ENCODE peak calls at places on chromosomes 4 and X, in ten cellular contexts. B, A, J, T, O, C, D, E, K and W are unnamed samples.

GRCh38 chrX:137427061-137427778 is 138.7 kb upstream of the ZIC3 start:
- DNase-seq in B (no peak), A (no peak), J (no peak), T (no peak), O (no peak), C (no peak), D (peak), E (no peak), K (no peak), W (no peak)

GRCh38 chr4:43132010-43132582 is 239.6 kb downstream of the GRXCR1 start:
- DNase-seq in B (no peak), A (peak), J (no peak), T (peak), O (no peak), C (peak), D (peak), E (peak), K (peak), W (peak)

GRCh38 chr4:185534850-185535761 is at the start of gene PDLIM3:
- DNase-seq in B (no peak), A (peak), J (peak), T (peak), O (no peak), C (no peak), D (peak), E (no peak), K (peak), W (no peak)

GRCh38 chrX:131762802-131763234 is 218.9 kb downstream of the OR13H1 start:
- DNase-seq in B (no peak), A (no peak), J (no peak), T (no peak), O (peak), C (peak), D (no peak), E (no peak), K (no peak), W (peak)

GRCh38 chr4:121936101-121936500 is 15.8 kb downstream of the TRPC3 start:
- DNase-seq in B (no peak), A (no peak), J (no peak), T (no peak), O (no peak), C (no peak), D (no peak), E (no peak), K (no peak), W (no peak)

GRCh38 chr4:121951570-121952110 is at the start of gene TRPC3:
- DNase-seq in B (peak), A (no peak), J (no peak), T (peak), O (no peak), C (no peak), D (peak), E (no peak), K (peak), W (peak)

GRCh38 chr4:10893417-10893816 is 208.8 kb upstream of the CLNK start:
- DNase-seq in B (no peak), A (no peak), J (no peak), T (no peak), O (no peak), C (no peak), D (peak), E (peak), K (peak), W (no peak)

GRCh38 chr4:169099775-169100180 is 89.7 kb upstream of the CBR4 start:
- DNase-seq in B (no peak), A (no peak), J (no peak), T (no peak), O (no peak), C (no peak), D (no peak), E (peak), K (peak), W (no peak)

GRCh38 chrX:150358651-150359050 is 4.5 kb upstream of the MAMLD1 start:
- DNase-seq in B (no peak), A (no peak), J (no peak), T (no peak), O (no peak), C (no peak), D (no peak), E (no peak), K (no peak), W (no peak)